ENCODE peak calls at places on chromosomes 6 and 20, in four cellular contexts. F is IMR-90, H is sigmoid colon, Z is psoas muscle. U is an unnamed sample.

GRCh38 chr6:131250121-131250520 is 114.9 kb downstream of the AKAP7 start:
- DNase-seq in F (peak; percentile 48), H (peak; percentile 65), Z (peak; percentile 48), U (peak; percentile 51)

GRCh38 chr6:24720604-24721460 is 1.9 kb upstream of the C6orf62 start:
- DNase-seq in F (peak; percentile 100), H (peak; percentile 100), Z (peak; percentile 100), U (peak; percentile 98)

GRCh38 chr6:85600713-85601313 is 7.2 kb upstream of the SNX14 start:
- DNase-seq in F (no peak), H (peak; percentile 64), Z (no peak), U (no peak)

GRCh38 chr6:90493332-90493731 is 93.5 kb downstream of the MAP3K7 start:
- DNase-seq in F (peak; percentile 54), H (no peak), Z (no peak), U (peak; percentile 64)

GRCh38 chr6:157727629-157728182 is 95.3 kb upstream of the SNX9 start:
- DNase-seq in F (no peak), H (no peak), Z (no peak), U (no peak)

GRCh38 chr6:78832091-78832808 is 35.1 kb upstream of the IRAK1BP1 start:
- DNase-seq in F (no peak), H (no peak), Z (no peak), U (no peak)

GRCh38 chr20:36271639-36272546 is 34.2 kb upstream of the DLGAP4 start:
- DNase-seq in F (no peak), H (peak; percentile 24), Z (peak; percentile 27), U (no peak)

GRCh38 chr6:150029749-150030148 is 4.4 kb upstream of the RAET1L start:
- DNase-seq in F (no peak), H (no peak), Z (no peak), U (no peak)

GRCh38 chr20:46775826-46776225 is 66.4 kb downstream of the SLC2A10 start:
- DNase-seq in F (no peak), H (no peak), Z (no peak), U (no peak)

GRCh38 chr6:18431581-18431980 is 44.4 kb downstream of the RNF144B start:
- DNase-seq in F (peak; percentile 16), H (no peak), Z (no peak), U (peak; percentile 58)

GRCh38 chr6:30493643-30494250 is 4.4 kb downstream of the HLA-E start:
- DNase-seq in F (no peak), H (no peak), Z (no peak), U (no peak)

GRCh38 chr20:46606817-46607190 is 44.5 kb downstream of the SLC13A3 start:
- DNase-seq in F (no peak), H (no peak), Z (no peak), U (no peak)

GRCh38 chr20:2800590-2801458 is at the start of gene CPXM1:
- DNase-seq in F (no peak), H (no peak), Z (no peak), U (no peak)

GRCh38 chr20:21364413-21364812 is 32.9 kb downstream of the NKX2-4 start:
- DNase-seq in F (no peak), H (no peak), Z (no peak), U (no peak)

GRCh38 chr6:15800821-15801617 is 138.2 kb upstream of the DTNBP1 start:
- DNase-seq in F (no peak), H (no peak), Z (no peak), U (peak; percentile 48)

GRCh38 chr6:34066284-34066571 is 79.7 kb downstream of the GRM4 start:
- DNase-seq in F (no peak), H (no peak), Z (no peak), U (peak; percentile 72)

GRCh38 chr20:4507288-4507719 is 214.4 kb upstream of the PRND start:
- DNase-seq in F (peak; percentile 95), H (no peak), Z (no peak), U (peak; percentile 89)

GRCh38 chr6:22444335-22444734 is 125.0 kb upstream of the HDGFL1 start:
- DNase-seq in F (peak; percentile 29), H (no peak), Z (no peak), U (peak; percentile 64)

GRCh38 chr6:43909474-43910148 is 139.6 kb downstream of the VEGFA start:
- DNase-seq in F (no peak), H (no peak), Z (peak; percentile 55), U (no peak)

GRCh38 chr6:26383624-26384417 is 913 bp downstream of the BTN2A2 start:
- DNase-seq in F (peak; percentile 72), H (no peak), Z (no peak), U (peak; percentile 55)

GRCh38 chr6:75600694-75601265 is 900 bp upstream of the SENP6 start:
- DNase-seq in F (no peak), H (no peak), Z (no peak), U (peak; percentile 12)

GRCh38 chr6:132354517-132355167 is 46.6 kb downstream of the MOXD1 start:
- DNase-seq in F (no peak), H (no peak), Z (peak; percentile 57), U (peak; percentile 77)

GRCh38 chr6:48826884-48827701 is 636.0 kb downstream of the MMUT start:
- DNase-seq in F (peak; percentile 97), H (no peak), Z (no peak), U (peak; percentile 99)

GRCh38 chr6:151370509-151371078 is 20.8 kb downstream of the ZBTB2 start:
- DNase-seq in F (peak; percentile 48), H (no peak), Z (no peak), U (peak; percentile 15)

GRCh38 chr6:147078602-147079001 is 125.6 kb upstream of the STXBP5 start:
- DNase-seq in F (peak; percentile 63), H (no peak), Z (no peak), U (no peak)

GRCh38 chr6:31701666-31702420 is 1.3 kb downstream of the ABHD16A start:
- DNase-seq in F (peak; percentile 41), H (no peak), Z (peak; percentile 91), U (no peak)

GRCh38 chr6:108937170-108937569 is 88.9 kb downstream of the ARMC2 start:
- DNase-seq in F (no peak), H (no peak), Z (no peak), U (peak; percentile 54)

GRCh38 chr20:421685-422250 is 13.7 kb downstream of the RBCK1 start:
- DNase-seq in F (no peak), H (no peak), Z (no peak), U (no peak)

GRCh38 chr6:75084872-75085381 is 120.9 kb downstream of the COL12A1 start:
- DNase-seq in F (no peak), H (peak; percentile 68), Z (no peak), U (peak; percentile 56)

GRCh38 chr6:163793584-163793983 is 379.1 kb downstream of the QKI start:
- DNase-seq in F (peak; percentile 85), H (no peak), Z (no peak), U (peak; percentile 87)

GRCh38 chr20:40728470-40728869 is 39.4 kb upstream of the MAFB start:
- DNase-seq in F (no peak), H (no peak), Z (no peak), U (no peak)
- TF ChIP-seq CTCF in F (peak; percentile 22), H (no peak), Z (no peak), U (no peak)

DNA sequence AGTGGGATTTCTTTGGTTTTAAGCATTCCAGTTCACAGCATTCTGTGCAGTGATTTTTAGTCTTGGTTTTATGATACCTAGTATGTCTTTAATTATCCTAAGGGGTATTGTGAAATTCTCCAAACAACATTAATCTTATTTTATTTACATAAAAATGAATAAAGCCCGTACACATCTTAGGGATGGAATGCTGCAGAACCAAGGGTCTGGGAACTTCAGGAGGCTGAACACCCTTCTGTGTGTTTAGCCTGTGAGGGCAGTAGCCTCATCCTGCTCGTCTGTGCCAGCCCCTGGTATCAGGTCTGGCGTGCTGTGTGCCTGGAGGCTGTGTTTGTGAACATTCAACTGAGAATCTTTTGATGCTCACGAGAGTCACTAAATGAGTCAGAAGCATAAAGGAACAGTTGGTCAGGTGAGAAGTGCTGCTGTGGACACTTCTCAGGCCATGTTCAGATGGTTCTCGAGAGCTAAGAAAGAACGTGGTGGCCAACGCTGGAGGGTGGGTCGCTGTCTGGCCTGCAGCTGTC is 25.2 kb upstream of the C20orf204 start:
- DNase-seq in F (peak; percentile 48), H (no peak), Z (no peak), U (no peak)
- H3K36me3 ChIP-seq in F (peaks cover 48% of the 10 kb centered on the region), H (peaks cover 60% of the 10 kb centered on the region), Z (peaks cover 7% of the 10 kb centered on the region), U (peaks cover 24% of the 10 kb centered on the region)

DNA sequence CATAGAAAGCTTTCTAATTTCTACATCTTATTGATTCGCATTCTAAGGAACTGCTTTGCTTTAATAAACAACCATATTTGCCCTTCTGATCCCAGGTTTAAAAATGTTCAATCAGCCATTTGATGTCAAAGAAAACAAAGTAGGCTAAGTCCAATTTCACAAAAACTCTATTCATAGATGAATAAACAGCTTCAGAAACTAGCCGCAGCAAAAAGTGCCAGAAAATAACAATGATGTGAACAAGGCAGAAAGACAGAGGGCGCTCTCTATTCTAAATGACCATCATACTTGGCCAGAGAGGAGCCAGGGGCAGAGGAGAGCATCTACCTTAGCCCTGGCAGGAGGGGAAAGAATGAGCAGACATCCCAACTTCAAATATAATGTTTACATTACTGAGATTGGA is 9.7 kb downstream of the CNKSR3 start:
- DNase-seq in F (no peak), H (no peak), Z (no peak), U (no peak)
- TF ChIP-seq CTCF in F (peak; percentile 42), H (no peak), Z (no peak), U (peak; percentile 50)

GRCh38 chr20:57403216-57403615 is 12.0 kb downstream of the RBM38 start:
- DNase-seq in F (no peak), H (no peak), Z (peak; percentile 26), U (no peak)
- H3K36me3 ChIP-seq in F (peaks cover 20% of the 10 kb centered on the region), H (peaks cover 41% of the 10 kb centered on the region), Z (peaks cover 4% of the 10 kb centered on the region), U (peaks cover 22% of the 10 kb centered on the region)

GRCh38 chr6:3456794-3457709 is at the start of gene SLC22A23:
- DNase-seq in F (no peak), H (peak; percentile 78), Z (peak; percentile 88), U (peak; percentile 27)
- TF ChIP-seq CTCF in F (peak; percentile 59), H (no peak), Z (peak; percentile 74), U (peak; percentile 61)

GRCh38 chr20:33352258-33353012 is 48.9 kb downstream of the CDK5RAP1 start:
- DNase-seq in F (no peak), H (no peak), Z (no peak), U (no peak)

GRCh38 chr20:33349493-33349892 is 51.8 kb downstream of the CDK5RAP1 start:
- DNase-seq in F (no peak), H (no peak), Z (no peak), U (no peak)

GRCh38 chr20:33353013-33353402 is 48.3 kb downstream of the CDK5RAP1 start:
- DNase-seq in F (no peak), H (no peak), Z (no peak), U (no peak)

GRCh38 chr20:33351696-33352095 is 49.6 kb downstream of the CDK5RAP1 start:
- DNase-seq in F (no peak), H (no peak), Z (no peak), U (no peak)

GRCh38 chr20:33348136-33348937 is 53.0 kb downstream of the CDK5RAP1 start:
- DNase-seq in F (no peak), H (no peak), Z (no peak), U (no peak)
- H3K36me3 ChIP-seq in F (peaks cover 8% of the 10 kb centered on the region), H (no peaks in the 10 kb centered on the region), Z (peaks cover 4% of the 10 kb centered on the region), U (no peaks in the 10 kb centered on the region)

GRCh38 chr6:112330877-112331260 is 16.3 kb upstream of the RFPL4B start:
- DNase-seq in F (no peak), H (no peak), Z (no peak), U (no peak)

GRCh38 chr6:112330071-112330876 is 16.9 kb upstream of the RFPL4B start:
- DNase-seq in F (peak; percentile 38), H (no peak), Z (no peak), U (peak; percentile 84)

GRCh38 chr6:112335736-112336135 is 11.4 kb upstream of the RFPL4B start:
- DNase-seq in F (no peak), H (no peak), Z (no peak), U (no peak)

GRCh38 chr6:112332274-112332673 is 14.9 kb upstream of the RFPL4B start:
- DNase-seq in F (peak; percentile 82), H (no peak), Z (no peak), U (peak; percentile 70)

GRCh38 chr6:112331306-112331705 is 15.8 kb upstream of the RFPL4B start:
- DNase-seq in F (no peak), H (no peak), Z (no peak), U (peak; percentile 92)
- TF ChIP-seq CTCF in F (no peak), H (no peak), Z (no peak), U (no peak)